ENCODE peak calls at places on chromosomes 4 and X, in six cellular contexts. J, C, R, O, I and N are unnamed samples.

GRCh38 chrX:134949271-134949670 is 41.5 kb upstream of the SMIM10 start:
- DNase-seq in J (no peak), C (no peak), I (no peak), O (no peak), R (no peak), N (no peak)

GRCh38 chr4:184889683-184890082 is 63.9 kb upstream of the ACSL1 start:
- DNase-seq in C (no peak), R (no peak), O (no peak), I (no peak), J (no peak), N (no peak)

GRCh38 chr4:128379860-128380259 is 92.2 kb upstream of the PGRMC2 start:
- DNase-seq in C (no peak), J (peak; percentile 50), R (no peak), O (no peak), I (peak; percentile 1), N (peak; percentile 46)

GRCh38 chr4:56134272-56134671 is 185.5 kb downstream of the CEP135 start:
- DNase-seq in I (no peak), O (no peak), J (no peak), C (no peak), R (no peak), N (no peak)

GRCh38 chr4:80538276-80538926 is 202.9 kb downstream of the CFAP299 start:
- DNase-seq in I (no peak), C (no peak), J (peak; percentile 19), O (no peak), R (no peak), N (no peak)

GRCh38 chrX:153333821-153334653 is at the start of gene ZNF275:
- DNase-seq in O (peak; percentile 61), C (peak; percentile 8), I (peak; percentile 75), J (peak; percentile 64), R (peak; percentile 86), N (peak; percentile 76)

GRCh38 chrX:47202316-47202715 is 8.7 kb downstream of the UBA1 start:
- DNase-seq in J (no peak), I (no peak), O (no peak), R (no peak), C (no peak), N (no peak)

GRCh38 chrX:149871940-149872339 is 9.0 kb upstream of the MAGEA8 start:
- DNase-seq in I (peak; percentile 62), R (no peak), C (no peak), O (peak; percentile 54), J (peak; percentile 6), N (no peak)

GRCh38 chrX:41858161-41858775 is 65.1 kb downstream of the CASK start:
- DNase-seq in C (no peak), O (no peak), I (no peak), J (no peak), R (no peak), N (no peak)